ENCODE peak calls at places on chromosomes 3 and 15, in five cellular contexts. R, U, B, P and X are unnamed samples.

GRCh38 chr3:147267431-147267830 is 138.9 kb downstream of the ZIC4 start:
- DNase-seq in U (no peak), B (no peak), P (no peak), R (no peak), X (no peak)

GRCh38 chr3:17044844-17045243 is 160.1 kb downstream of the PLCL2 start:
- DNase-seq in B (no peak), R (no peak), P (no peak), U (no peak), X (no peak)

GRCh38 chr15:43828061-43828657 is 1.4 kb downstream of the WDR76 start:
- DNase-seq in U (no peak), B (no peak), R (no peak), P (peak; percentile 37), X (no peak)

GRCh38 chr3:64053581-64053980 is 30.3 kb upstream of the PSMD6 start:
- DNase-seq in R (no peak), P (no peak), B (no peak), U (no peak), X (no peak)

GRCh38 chr3:70943886-70944285 is 631.4 kb upstream of the MDFIC2 start:
- DNase-seq in R (no peak), P (no peak), U (no peak), B (no peak), X (no peak)

GRCh38 chr15:62515696-62516395 is 350.8 kb upstream of the C2CD4B start:
- DNase-seq in B (no peak), P (no peak), U (no peak), R (no peak), X (no peak)

GRCh38 chr3:15831927-15832326 is 34.1 kb upstream of the ANKRD28 start:
- DNase-seq in P (no peak), B (no peak), U (no peak), R (no peak), X (no peak)

GRCh38 chr3:169879846-169880558 is 10.3 kb upstream of the LRRC31 start:
- DNase-seq in P (no peak), R (no peak), B (no peak), U (no peak), X (no peak)

GRCh38 chr15:22918056-22918455 is 62.1 kb downstream of the CYFIP1 start:
- DNase-seq in U (no peak), P (no peak), R (no peak), B (no peak), X (no peak)

GRCh38 chr3:182019926-182020325 is 308.2 kb downstream of the SOX2 start:
- DNase-seq in U (no peak), B (no peak), R (no peak), P (no peak), X (no peak)

GRCh38 chr3:134638385-134639020 is 12.3 kb downstream of the KY start:
- DNase-seq in R (no peak), B (no peak), P (no peak), U (no peak), X (no peak)

GRCh38 chr15:28935316-28935715 is 49.5 kb downstream of the APBA2 start:
- DNase-seq in R (peak; percentile 15), U (no peak), B (no peak), P (peak; percentile 11), X (peak; percentile 41)

GRCh38 chr15:52797625-52798501 is 7.7 kb upstream of the ONECUT1 start:
- DNase-seq in B (no peak), U (no peak), R (no peak), P (no peak), X (no peak)

GRCh38 chr3:115827494-115827893 is 204.2 kb downstream of the GAP43 start:
- DNase-seq in R (no peak), B (no peak), P (no peak), U (no peak), X (no peak)

GRCh38 chr3:184557348-184557950 is 4.1 kb upstream of the EPHB3 start:
- DNase-seq in B (no peak), U (no peak), P (no peak), R (no peak), X (no peak)

GRCh38 chr3:53493997-53494791 is at the start of gene CACNA1D:
- DNase-seq in B (peak; percentile 41), R (no peak), U (no peak), P (peak; percentile 5), X (no peak)

GRCh38 chr15:69853572-69853971 is 244.1 kb downstream of the TLE3 start:
- DNase-seq in P (no peak), R (no peak), B (no peak), U (no peak), X (no peak)

GRCh38 chr3:10950476-10951294 is 41.9 kb upstream of the SLC6A1 start:
- DNase-seq in U (no peak), R (no peak), P (peak; percentile 4), B (peak; percentile 24), X (no peak)

GRCh38 chr15:66027268-66027806 is 158.0 kb downstream of the RAB11A start:
- DNase-seq in R (no peak), U (no peak), P (no peak), B (no peak), X (no peak)

GRCh38 chr3:150349314-150350097 is 58.6 kb upstream of the TSC22D2 start:
- DNase-seq in P (no peak), U (peak; percentile 69), B (peak; percentile 61), R (no peak), X (no peak)

GRCh38 chr3:36429986-36430485 is 49.7 kb downstream of the STAC start:
- DNase-seq in R (no peak), B (no peak), U (no peak), P (no peak), X (no peak)

GRCh38 chr15:71386448-71387236 is 271.4 kb downstream of the THSD4 start:
- DNase-seq in R (no peak), U (no peak), P (no peak), B (no peak), X (no peak)

GRCh38 chr15:23570466-23570865 is 5.0 kb downstream of the MKRN3 start:
- DNase-seq in U (no peak), P (no peak), R (no peak), B (no peak), X (no peak)

GRCh38 chr15:39629376-39629775 is 48.5 kb downstream of the THBS1 start:
- DNase-seq in R (no peak), U (no peak), B (no peak), P (no peak), X (no peak)

GRCh38 chr3:16200411-16200810 is 25.9 kb downstream of the GALNT15 start:
- DNase-seq in U (no peak), B (no peak), P (no peak), R (no peak), X (no peak)

GRCh38 chr3:48222616-48223513 is at the start of gene CAMP:
- DNase-seq in R (no peak), P (peak; percentile 24), U (peak; percentile 72), B (no peak), X (no peak)

GRCh38 chr3:61278713-61279112 is 27.5 kb upstream of the FHIT start:
- DNase-seq in U (no peak), P (no peak), R (no peak), B (no peak), X (no peak)

GRCh38 chr15:62739082-62739481 is 303.5 kb upstream of the TPM1 start:
- DNase-seq in P (no peak), B (no peak), R (no peak), U (no peak), X (no peak)

GRCh38 chr3:153734777-153735551 is 386.2 kb upstream of the ARHGEF26 start:
- DNase-seq in U (no peak), R (no peak), B (no peak), P (no peak), X (no peak)

GRCh38 chr15:95394186-95395067 is 936.1 kb upstream of the NR2F2 start:
- DNase-seq in R (no peak), B (no peak), P (no peak), U (no peak), X (no peak)

GRCh38 chr3:46666471-46666845 is 27.0 kb downstream of the ALS2CL start:
- DNase-seq in P (no peak), R (no peak), U (peak; percentile 55), B (no peak), X (no peak)

GRCh38 chr15:80199366-80199765 is 46.6 kb downstream of the FAH start:
- DNase-seq in B (no peak), P (no peak), U (no peak), R (no peak), X (no peak)